ENCODE peak calls at places on chromosomes 13 and 19, in six cellular contexts. W is IMR-90, F is mammary epithelial cell, I is neural progenitor cell, O is GM12878, E is colonic mucosa. B is an unnamed sample.

GRCh38 chr19:2186071-2186846 is 22.5 kb downstream of the DOT1L start:
- DNase-seq in I (peak; percentile 39), O (no peak), W (peak; percentile 95), E (peak; percentile 52), F (no peak), B (no peak)

GRCh38 chr13:110942248-110942981 is 27.5 kb upstream of the ANKRD10 start:
- DNase-seq in E (no peak), W (peak; percentile 44), O (peak; percentile 64), I (no peak), F (peak; percentile 82), B (no peak)

GRCh38 chr19:7360393-7360984 is 11.8 kb downstream of the ARHGEF18 start:
- DNase-seq in F (no peak), W (peak; percentile 16), I (no peak), E (no peak), O (no peak), B (no peak)

GRCh38 chr19:35767288-35768081 is 7.9 kb upstream of the ARHGAP33 start:
- DNase-seq in F (no peak), O (no peak), I (peak; percentile 65), E (no peak), W (no peak), B (no peak)

GRCh38 chr13:102757006-102757405 is 16.6 kb downstream of the TEX30 start:
- DNase-seq in E (no peak), O (no peak), W (no peak), F (peak; percentile 67), I (no peak), B (no peak)

GRCh38 chr19:4499318-4499717 is 19.0 kb downstream of the PLIN4 start:
- DNase-seq in O (no peak), F (no peak), W (no peak), E (no peak), I (no peak), B (no peak)

GRCh38 chr13:109331898-109332297 is 454.5 kb downstream of the IRS2 start:
- DNase-seq in I (no peak), E (no peak), O (no peak), W (peak; percentile 89), F (no peak), B (peak; percentile 42)

GRCh38 chr13:29991343-29991742 is 140.9 kb upstream of the UBL3 start:
- DNase-seq in E (no peak), I (no peak), O (no peak), W (peak; percentile 95), F (peak; percentile 90), B (peak; percentile 82)

GRCh38 chr19:12400618-12401502 is at the start of gene ZNF799:
- DNase-seq in W (peak; percentile 95), F (peak; percentile 98), I (peak; percentile 95), O (peak; percentile 81), E (peak; percentile 99), B (peak; percentile 99)

GRCh38 chr13:40485611-40486517 is 180.6 kb downstream of the FOXO1 start:
- DNase-seq in E (no peak), W (no peak), I (peak; percentile 13), F (no peak), O (no peak), B (no peak)

GRCh38 chr19:6671960-6672359 is 2.0 kb upstream of the TNFSF14 start:
- DNase-seq in I (no peak), E (no peak), O (no peak), F (no peak), W (no peak), B (no peak)

GRCh38 chr13:113084943-113085540 is 20.5 kb upstream of the F7 start:
- DNase-seq in F (no peak), W (no peak), I (no peak), O (no peak), E (no peak), B (no peak)

GRCh38 chr19:5805465-5806132 is 732 bp downstream of the NRTN start:
- DNase-seq in I (peak; percentile 97), W (peak; percentile 24), O (no peak), F (peak; percentile 21), E (peak; percentile 79), B (peak; percentile 82)

GRCh38 chr13:23644527-23644926 is 74.3 kb downstream of the TNFRSF19 start:
- DNase-seq in E (no peak), W (peak; percentile 86), F (no peak), I (no peak), O (no peak), B (no peak)

GRCh38 chr13:21683034-21683733 is 12.3 kb downstream of the FGF9 start:
- DNase-seq in O (no peak), W (peak; percentile 88), F (peak; percentile 96), E (no peak), I (no peak), B (peak; percentile 74)

GRCh38 chr19:17766543-17767131 is 15.4 kb downstream of the FCHO1 start:
- DNase-seq in F (peak; percentile 68), O (no peak), W (peak; percentile 77), E (peak; percentile 96), I (peak; percentile 93), B (peak; percentile 90)

GRCh38 chr19:41263850-41264580 is at the start of gene HNRNPUL1:
- DNase-seq in O (peak; percentile 100), E (peak; percentile 98), I (peak; percentile 99), F (peak; percentile 100), W (peak; percentile 100), B (peak; percentile 99)
- TF ChIP-seq CTCF in O (peak; percentile 24), E (no peak), I (peak; percentile 58), F (peak; percentile 51), W (peak; percentile 22), B (peak; percentile 31)

GRCh38 chr19:33828266-33829075 is 31.8 kb downstream of the KCTD15 start:
- DNase-seq in E (no peak), O (no peak), W (no peak), I (no peak), F (no peak), B (no peak)
- H3K9ac ChIP-seq in E (no peak overlapping the region), O (no peak overlapping the region), W (no peak overlapping the region), I (no peak overlapping the region), F (no peak overlapping the region), B (no peak overlapping the region)

DNA sequence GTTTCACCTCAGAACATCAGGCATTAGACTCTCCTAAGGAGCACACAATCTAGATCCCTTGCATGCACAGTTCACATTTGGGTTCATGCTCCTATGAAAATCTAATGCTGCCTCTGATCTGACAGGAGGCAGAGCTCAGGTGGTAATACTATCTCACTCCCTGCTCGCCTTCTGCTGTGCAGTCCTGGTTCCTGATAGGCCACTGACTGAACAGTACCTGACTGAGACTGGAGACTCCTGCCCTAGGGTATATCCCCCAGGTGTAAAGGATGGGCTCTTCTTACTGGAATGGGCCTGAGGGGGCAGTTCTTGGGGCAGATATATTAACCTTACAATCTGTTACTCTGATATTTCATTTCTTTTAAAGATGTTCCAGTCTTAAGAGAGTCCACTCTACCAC is 6.3 kb downstream of the OBI1 start:
- DNase-seq in F (no peak), O (no peak), E (no peak), W (no peak), I (no peak), B (no peak)
- TF ChIP-seq CTCF in F (no peak), O (no peak), E (no peak), W (no peak), I (no peak), B (no peak)

GRCh38 chr13:73367886-73368285 is 309.1 kb downstream of the KLF5 start:
- DNase-seq in E (no peak), O (no peak), W (no peak), F (no peak), I (no peak), B (no peak)
- H3K9ac ChIP-seq in E (no peak overlapping the region), O (no peak overlapping the region), W (no peak overlapping the region), F (peak overlapping the region; percentile 42), I (no peak overlapping the region), B (no peak overlapping the region)

DNA sequence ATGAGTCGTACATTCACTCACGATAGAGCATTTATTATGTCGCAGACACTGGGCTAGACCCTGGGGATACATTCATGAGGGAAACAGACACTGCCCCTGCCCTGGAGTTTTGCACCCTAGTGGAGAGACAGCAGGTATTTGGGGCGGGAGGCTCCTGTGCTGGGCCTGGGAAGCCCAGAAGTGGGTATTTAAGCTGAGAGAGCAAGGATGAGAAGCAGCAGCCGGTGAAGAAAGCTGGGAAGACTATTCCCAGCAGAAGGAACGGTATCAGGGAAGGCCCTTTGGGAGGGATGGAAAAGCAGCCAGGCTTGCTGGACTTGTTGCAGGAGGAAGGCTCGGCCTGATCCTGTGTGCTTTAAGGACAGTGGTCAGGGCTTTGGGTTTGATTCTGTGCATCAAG is 54.5 kb downstream of the CDADC1 start:
- DNase-seq in W (no peak), E (no peak), I (no peak), O (no peak), F (no peak), B (no peak)
- TF ChIP-seq CTCF in W (no peak), E (no peak), I (no peak), O (no peak), F (no peak), B (no peak)

DNA sequence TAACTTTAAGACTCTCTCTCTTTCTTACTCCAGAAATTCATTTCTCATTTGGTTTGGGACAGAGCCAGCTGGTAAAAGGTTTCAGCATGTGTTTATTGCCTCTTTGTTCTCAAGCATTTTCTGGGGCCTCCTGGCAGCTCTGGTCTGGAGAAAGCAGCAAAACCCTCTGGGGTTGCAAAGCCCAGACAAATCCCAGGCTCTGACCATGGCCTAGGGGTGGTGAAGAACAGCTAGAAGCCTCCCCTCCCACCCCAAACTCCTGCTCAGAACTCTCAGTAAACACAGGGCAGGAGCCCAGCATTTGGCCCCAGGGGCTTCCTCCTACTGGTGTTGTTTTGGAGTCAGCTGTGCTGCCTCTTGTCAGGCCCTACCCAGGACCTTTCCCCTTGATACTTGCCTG is 124.2 kb upstream of the SERP2 start:
- DNase-seq in W (peak; percentile 77), I (no peak), O (no peak), F (peak; percentile 37), E (peak; percentile 36), B (peak; percentile 37)
- H3K9ac ChIP-seq in W (no peak overlapping the region), I (no peak overlapping the region), O (no peak overlapping the region), F (no peak overlapping the region), E (peak overlapping the region; percentile 20), B (peak overlapping the region; percentile 30)

DNA sequence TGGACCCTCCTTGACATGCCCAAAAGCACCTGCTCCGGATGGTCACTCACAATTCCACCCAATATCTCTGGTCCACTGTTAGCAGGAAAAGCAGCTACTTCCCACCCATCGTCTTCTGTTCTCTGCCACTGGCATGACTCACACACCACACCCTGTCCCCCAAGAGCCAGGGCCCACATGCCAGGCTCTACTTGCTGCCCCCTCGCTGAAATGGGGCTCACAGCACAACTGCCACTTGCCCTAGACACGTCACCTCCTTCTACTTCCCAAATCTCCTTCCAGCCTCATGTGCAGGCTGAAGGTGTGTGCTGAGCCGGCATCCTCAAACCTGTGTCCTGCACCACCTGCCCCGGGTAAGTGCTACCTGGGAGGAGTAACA is 65.0 kb downstream of the TBC1D4 start:
- DNase-seq in W (no peak), I (no peak), E (no peak), F (no peak), O (no peak), B (peak; percentile 23)
- TF ChIP-seq CTCF in W (no peak), I (no peak), E (no peak), F (no peak), O (no peak), B (no peak)

GRCh38 chr13:19090495-19090894 is 91.1 kb downstream of the TUBA3C start:
- DNase-seq in E (no peak), O (no peak), W (no peak), I (no peak), F (no peak), B (no peak)
- H3K9ac ChIP-seq in E (no peak overlapping the region), O (no peak overlapping the region), W (no peak overlapping the region), I (no peak overlapping the region), F (no peak overlapping the region), B (no peak overlapping the region)

DNA sequence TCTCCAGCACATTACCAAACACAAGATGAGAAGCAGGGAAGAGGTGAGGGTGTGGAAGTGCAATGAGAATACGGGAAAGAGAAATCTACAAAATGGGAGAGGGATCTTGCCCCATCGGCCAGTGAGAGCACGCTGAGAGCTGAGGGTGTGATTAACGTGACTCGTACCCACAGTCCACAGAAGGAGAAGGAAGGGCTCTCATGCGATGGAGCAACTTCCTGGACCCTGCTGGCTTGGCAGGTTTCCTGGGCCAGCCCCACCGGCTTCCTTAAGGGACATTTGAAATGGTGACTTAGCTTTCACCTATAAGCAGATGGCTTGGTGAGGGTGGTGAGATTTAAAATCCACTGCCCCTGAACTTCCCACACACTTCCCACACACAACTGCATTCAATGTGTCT is 740.1 kb downstream of the UQCRFS1 start:
- DNase-seq in F (no peak), O (no peak), W (no peak), I (no peak), E (peak; percentile 33), B (no peak)
- TF ChIP-seq CTCF in F (no peak), O (no peak), W (no peak), I (no peak), E (no peak), B (no peak)

B was measured in PC-3.